ENCODE peak calls at places on chromosomes 11 and 22, in four cellular contexts. One of them, this sample, is unnamed.

GRCh38 chr22:47678667-47679287 is 916.3 kb downstream of the TBC1D22A start:
- DNase-seq in GM06990: no peak
- DNase-seq in H7: peak; percentile 76
- DNase-seq in MM.1S: peak; percentile 34
- DNase-seq in this sample: no peak

GRCh38 chr22:32389685-32390084 is 22.4 kb downstream of the RTCB start:
- DNase-seq in GM06990: no peak
- DNase-seq in H7: peak; percentile 59
- DNase-seq in MM.1S: no peak
- DNase-seq in this sample: no peak

GRCh38 chr11:72722050-72722748 is 30.0 kb downstream of the ARAP1 start:
- DNase-seq in GM06990: peak; percentile 85
- DNase-seq in H7: peak; percentile 94
- DNase-seq in MM.1S: peak; percentile 90
- DNase-seq in this sample: peak; percentile 92

GRCh38 chr11:109898592-109898991 is 194.6 kb upstream of the ZC3H12C start:
- DNase-seq in GM06990: no peak
- DNase-seq in H7: no peak
- DNase-seq in MM.1S: no peak
- DNase-seq in this sample: no peak

GRCh38 chr22:29907753-29908515 is 25.0 kb downstream of the MTMR3 start:
- DNase-seq in GM06990: no peak
- DNase-seq in H7: no peak
- DNase-seq in MM.1S: no peak
- DNase-seq in this sample: no peak

GRCh38 chr22:49087163-49087562 is 740.5 kb downstream of the BRD1 start:
- DNase-seq in GM06990: no peak
- DNase-seq in H7: no peak
- DNase-seq in MM.1S: no peak
- DNase-seq in this sample: no peak

GRCh38 chr11:37712246-37712645 is 1114.2 kb upstream of the RAG2 start:
- DNase-seq in GM06990: no peak
- DNase-seq in H7: peak; percentile 11
- DNase-seq in MM.1S: peak; percentile 24
- DNase-seq in this sample: no peak

GRCh38 chr11:134372961-134373360 is 39.1 kb downstream of the B3GAT1 start:
- DNase-seq in GM06990: no peak
- DNase-seq in H7: no peak
- DNase-seq in MM.1S: no peak
- DNase-seq in this sample: no peak

GRCh38 chr11:117719480-117719879 is 77.5 kb downstream of the DSCAML1 start:
- DNase-seq in GM06990: no peak
- DNase-seq in H7: no peak
- DNase-seq in MM.1S: no peak
- DNase-seq in this sample: no peak

GRCh38 chr11:64762916-64763803 is 3.4 kb upstream of the PYGM start:
- DNase-seq in GM06990: no peak
- DNase-seq in H7: peak; percentile 68
- DNase-seq in MM.1S: no peak
- DNase-seq in this sample: peak; percentile 28

GRCh38 chr11:78660451-78660850 is 85.8 kb upstream of the NARS2 start:
- DNase-seq in GM06990: no peak
- DNase-seq in H7: no peak
- DNase-seq in MM.1S: no peak
- DNase-seq in this sample: no peak

GRCh38 chr11:116580828-116581227 is 192.0 kb downstream of the BUD13 start:
- DNase-seq in GM06990: no peak
- DNase-seq in H7: peak; percentile 95
- DNase-seq in MM.1S: no peak
- DNase-seq in this sample: no peak

GRCh38 chr11:35629511-35629910 is 11.3 kb downstream of the FJX1 start:
- DNase-seq in GM06990: no peak
- DNase-seq in H7: no peak
- DNase-seq in MM.1S: no peak
- DNase-seq in this sample: no peak

GRCh38 chr11:29734287-29734686 is 282.5 kb downstream of the KCNA4 start:
- DNase-seq in GM06990: no peak
- DNase-seq in H7: no peak
- DNase-seq in MM.1S: no peak
- DNase-seq in this sample: no peak

GRCh38 chr22:49084203-49084602 is 743.5 kb downstream of the BRD1 start:
- DNase-seq in GM06990: no peak
- DNase-seq in H7: no peak
- DNase-seq in MM.1S: no peak
- DNase-seq in this sample: no peak

GRCh38 chr22:44193537-44193896 is 12.8 kb downstream of the PARVG start:
- DNase-seq in GM06990: no peak
- DNase-seq in H7: no peak
- DNase-seq in MM.1S: peak; percentile 57
- DNase-seq in this sample: no peak

GRCh38 chr11:19800714-19801519 is 88.3 kb downstream of the NAV2 start:
- DNase-seq in GM06990: no peak
- DNase-seq in H7: peak; percentile 48
- DNase-seq in MM.1S: no peak
- DNase-seq in this sample: no peak

GRCh38 chr22:35961480-35961902 is 67.1 kb downstream of the RBFOX2 start:
- DNase-seq in GM06990: no peak
- DNase-seq in H7: peak; percentile 44
- DNase-seq in MM.1S: no peak
- DNase-seq in this sample: no peak

GRCh38 chr11:3626250-3626960 is 15.4 kb downstream of the ART5 start:
- DNase-seq in GM06990: no peak
- DNase-seq in H7: peak; percentile 64
- DNase-seq in MM.1S: no peak
- DNase-seq in this sample: no peak

GRCh38 chr11:44947114-44947513 is 3.6 kb downstream of the TP53I11 start:
- DNase-seq in GM06990: no peak
- DNase-seq in H7: no peak
- DNase-seq in MM.1S: no peak
- DNase-seq in this sample: no peak

GRCh38 chr11:66614073-66614472 is 2.4 kb upstream of the RBM14 start:
- DNase-seq in GM06990: no peak
- DNase-seq in H7: no peak
- DNase-seq in MM.1S: no peak
- DNase-seq in this sample: no peak

GRCh38 chr11:38900156-38900679 is 2302.2 kb upstream of the RAG2 start:
- DNase-seq in GM06990: no peak
- DNase-seq in H7: no peak
- DNase-seq in MM.1S: no peak
- DNase-seq in this sample: no peak

GRCh38 chr11:10395196-10395897 is 59.7 kb upstream of the AMPD3 start:
- DNase-seq in GM06990: no peak
- DNase-seq in H7: no peak
- DNase-seq in MM.1S: no peak
- DNase-seq in this sample: no peak

GRCh38 chr11:32706985-32707736 is 87.3 kb downstream of the CCDC73 start:
- DNase-seq in GM06990: no peak
- DNase-seq in H7: no peak
- DNase-seq in MM.1S: peak; percentile 46
- DNase-seq in this sample: no peak

GRCh38 chr11:109940816-109941215 is 152.4 kb upstream of the ZC3H12C start:
- DNase-seq in GM06990: no peak
- DNase-seq in H7: no peak
- DNase-seq in MM.1S: no peak
- DNase-seq in this sample: no peak

GRCh38 chr11:82872377-82873150 is 27.7 kb downstream of the PRCP start:
- DNase-seq in GM06990: no peak
- DNase-seq in H7: no peak
- DNase-seq in MM.1S: no peak
- DNase-seq in this sample: no peak

GRCh38 chr22:20574920-20575353 is 67.5 kb downstream of the MED15 start:
- DNase-seq in GM06990: no peak
- DNase-seq in H7: no peak
- DNase-seq in MM.1S: no peak
- DNase-seq in this sample: no peak
- H3K36me3 ChIP-seq in GM06990: peaks cover 48% of the 10 kb centered on the region
- H3K36me3 ChIP-seq in H7: peaks cover 16% of the 10 kb centered on the region
- H3K36me3 ChIP-seq in MM.1S: peaks cover 6% of the 10 kb centered on the region
- H3K36me3 ChIP-seq in this sample: peaks cover 55% of the 10 kb centered on the region

DNA sequence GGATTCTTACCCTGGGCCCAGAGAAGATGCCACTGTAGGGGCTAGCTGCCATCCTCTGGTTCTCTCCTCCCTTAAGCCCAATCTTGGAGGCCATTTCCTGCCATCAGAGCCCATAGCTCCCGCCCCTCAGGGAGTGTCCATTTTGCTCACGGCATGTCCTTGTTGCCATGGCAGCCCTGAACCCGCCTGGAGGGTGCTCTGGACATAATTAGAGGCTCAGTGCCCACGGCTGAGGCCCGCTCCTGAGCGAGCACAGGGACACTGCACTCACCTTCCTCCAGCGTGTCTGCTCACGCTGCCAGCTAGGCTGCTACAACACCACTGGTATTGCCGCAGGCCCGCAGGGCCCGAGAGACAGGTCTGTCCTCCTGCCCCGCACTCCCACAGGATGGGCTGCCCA is 11.1 kb upstream of the SUSD2 start:
- DNase-seq in GM06990: no peak
- DNase-seq in H7: no peak
- DNase-seq in MM.1S: no peak
- DNase-seq in this sample: no peak
- H3K36me3 ChIP-seq in GM06990: peaks cover 48% of the 10 kb centered on the region
- H3K36me3 ChIP-seq in H7: peaks cover 14% of the 10 kb centered on the region
- H3K36me3 ChIP-seq in MM.1S: no peaks in the 10 kb centered on the region
- H3K36me3 ChIP-seq in this sample: peaks cover 95% of the 10 kb centered on the region

DNA sequence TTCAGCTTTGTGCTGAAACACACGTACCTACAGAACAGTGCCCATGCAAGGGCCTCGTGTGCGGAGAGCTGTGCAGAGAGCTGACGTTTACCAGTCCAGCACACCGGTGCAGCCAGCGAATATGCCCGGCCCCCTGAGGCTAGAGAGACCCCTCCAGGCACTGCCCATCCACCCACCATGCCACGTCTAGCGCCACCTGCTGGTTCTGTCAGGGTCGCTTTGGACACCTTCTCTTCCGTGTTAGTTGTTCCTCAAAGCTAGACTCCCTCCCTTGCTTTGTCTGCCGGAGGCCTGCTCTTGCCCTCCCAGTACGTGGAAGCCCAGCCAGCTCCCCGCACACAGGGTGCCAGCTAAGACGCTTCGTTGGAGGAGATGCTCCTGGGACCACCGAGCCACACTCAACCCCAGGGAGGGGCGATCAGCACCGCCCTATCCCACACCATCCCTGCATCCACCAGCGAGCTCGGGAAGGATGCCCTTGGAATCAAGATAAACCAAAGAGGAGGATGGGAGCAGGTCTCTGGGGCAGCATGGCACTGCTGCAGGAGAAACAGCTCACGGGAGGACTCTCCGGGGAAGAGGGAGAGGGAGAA is 43.4 kb downstream of the CPT1A start:
- DNase-seq in GM06990: no peak
- DNase-seq in H7: peak; percentile 93
- DNase-seq in MM.1S: no peak
- DNase-seq in this sample: no peak
- H3K36me3 ChIP-seq in GM06990: no peaks in the 10 kb centered on the region
- H3K36me3 ChIP-seq in H7: peaks cover 9% of the 10 kb centered on the region
- H3K36me3 ChIP-seq in MM.1S: no peaks in the 10 kb centered on the region
- H3K36me3 ChIP-seq in this sample: peaks cover 17% of the 10 kb centered on the region

GRCh38 chr22:50446708-50447575 is 27.9 kb downstream of the SBF1 start:
- DNase-seq in GM06990: no peak
- DNase-seq in H7: no peak
- DNase-seq in MM.1S: no peak
- DNase-seq in this sample: no peak
- H3K36me3 ChIP-seq in GM06990: peaks cover 28% of the 10 kb centered on the region
- H3K36me3 ChIP-seq in H7: peaks cover under 1% of the 10 kb centered on the region
- H3K36me3 ChIP-seq in MM.1S: no peaks in the 10 kb centered on the region
- H3K36me3 ChIP-seq in this sample: peaks cover 6% of the 10 kb centered on the region

GRCh38 chr11:62882428-62882742 is 1.7 kb downstream of the SLC3A2 start:
- DNase-seq in GM06990: no peak
- DNase-seq in H7: no peak
- DNase-seq in MM.1S: no peak
- DNase-seq in this sample: no peak

GRCh38 chr11:62882811-62883496 is 2.3 kb downstream of the SLC3A2 start:
- DNase-seq in GM06990: no peak
- DNase-seq in H7: no peak
- DNase-seq in MM.1S: no peak
- DNase-seq in this sample: no peak

GRCh38 chr11:62883677-62884076 is 3.0 kb downstream of the SLC3A2 start:
- DNase-seq in GM06990: no peak
- DNase-seq in H7: no peak
- DNase-seq in MM.1S: no peak
- DNase-seq in this sample: no peak

GRCh38 chr11:62888406-62888805 is 7.7 kb downstream of the SLC3A2 start:
- DNase-seq in GM06990: no peak
- DNase-seq in H7: no peak
- DNase-seq in MM.1S: no peak
- DNase-seq in this sample: no peak

GRCh38 chr11:62885137-62885536 is 4.4 kb downstream of the SLC3A2 start:
- DNase-seq in GM06990: no peak
- DNase-seq in H7: no peak
- DNase-seq in MM.1S: no peak
- DNase-seq in this sample: no peak
- H3K36me3 ChIP-seq in GM06990: peaks cover 46% of the 10 kb centered on the region
- H3K36me3 ChIP-seq in H7: peaks cover 63% of the 10 kb centered on the region
- H3K36me3 ChIP-seq in MM.1S: peaks cover 52% of the 10 kb centered on the region
- H3K36me3 ChIP-seq in this sample: peaks cover 46% of the 10 kb centered on the region

GRCh38 chr11:73975479-73975757 is 7.2 kb downstream of the UCP2 start:
- DNase-seq in GM06990: no peak
- DNase-seq in H7: no peak
- DNase-seq in MM.1S: no peak
- DNase-seq in this sample: no peak

GRCh38 chr11:73977856-73978519 is 4.7 kb downstream of the UCP2 start:
- DNase-seq in GM06990: no peak
- DNase-seq in H7: no peak
- DNase-seq in MM.1S: no peak
- DNase-seq in this sample: no peak

GRCh38 chr11:73978576-73979086 is 4.0 kb downstream of the UCP2 start:
- DNase-seq in GM06990: no peak
- DNase-seq in H7: no peak
- DNase-seq in MM.1S: no peak
- DNase-seq in this sample: no peak

GRCh38 chr11:73974611-73975478 is 7.8 kb downstream of the UCP2 start:
- DNase-seq in GM06990: no peak
- DNase-seq in H7: no peak
- DNase-seq in MM.1S: no peak
- DNase-seq in this sample: no peak

DNA sequence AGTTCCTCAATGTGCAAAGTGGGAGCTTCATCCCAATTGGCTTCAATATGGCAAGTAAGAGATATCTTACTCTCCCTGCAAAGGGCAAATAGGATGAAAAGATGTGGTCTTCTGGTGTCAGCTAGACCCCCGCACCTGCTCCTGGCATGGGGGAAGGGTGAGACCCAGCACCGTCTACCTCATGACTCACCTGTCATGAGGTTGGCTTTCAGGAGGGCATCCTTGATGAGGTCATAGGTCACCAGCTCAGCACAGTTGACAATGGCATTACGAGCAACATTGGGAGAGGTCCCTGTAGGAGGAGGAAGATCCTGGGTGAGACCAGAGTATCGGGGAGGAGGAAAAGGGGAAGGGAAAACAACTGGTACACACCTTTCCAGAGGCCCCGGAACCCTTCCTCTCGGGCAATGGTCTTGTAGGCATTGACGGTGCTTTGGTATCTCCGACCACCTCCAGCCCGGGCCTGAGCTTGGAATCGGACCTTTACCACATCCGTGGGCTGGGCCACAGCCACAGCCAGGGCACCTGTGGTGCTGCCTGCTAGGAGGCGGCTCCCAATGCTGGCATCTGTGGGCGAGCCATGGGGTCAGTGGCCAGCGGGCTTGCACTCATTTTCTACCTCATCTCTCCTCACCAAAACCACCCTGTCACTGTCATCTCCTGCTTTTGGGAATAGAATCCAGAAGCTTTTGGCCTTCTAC is 6.0 kb downstream of the UCP2 start:
- DNase-seq in GM06990: no peak
- DNase-seq in H7: peak; percentile 10
- DNase-seq in MM.1S: no peak
- DNase-seq in this sample: no peak
- H3K36me3 ChIP-seq in GM06990: peaks cover 42% of the 10 kb centered on the region
- H3K36me3 ChIP-seq in H7: peaks cover 48% of the 10 kb centered on the region
- H3K36me3 ChIP-seq in MM.1S: peaks cover 6% of the 10 kb centered on the region
- H3K36me3 ChIP-seq in this sample: peaks cover 33% of the 10 kb centered on the region

This sample was measured in naive thymus-derived CD4-positive, alpha-beta T cell.